ENCODE peak calls at places on chromosomes 11 and 22, in four cellular contexts. U is HepG2, E is WTC11, O is A549. Z is an unnamed sample.

GRCh38 chr11:75626692-75627536 is 41.9 kb downstream of the MAP6 start:
- DNase-seq in U (no peak), E (no peak), O (no peak), Z (no peak)

GRCh38 chr11:58575377-58576020 is at the start of gene LPXN:
- DNase-seq in U (no peak), E (no peak), O (no peak), Z (no peak)

GRCh38 chr11:45110562-45110961 is 35.9 kb upstream of the PRDM11 start:
- DNase-seq in U (peak), E (no peak), O (peak), Z (peak)

GRCh38 chr22:22463855-22464540 is 44.5 kb downstream of the ZNF280B start:
- DNase-seq in U (peak), E (peak), O (peak), Z (peak)

GRCh38 chr11:94650756-94651155 is 83.6 kb downstream of the PIWIL4 start:
- DNase-seq in U (no peak), E (no peak), O (no peak), Z (no peak)

GRCh38 chr11:35856756-35857155 is 87.1 kb upstream of the LDLRAD3 start:
- DNase-seq in U (no peak), E (no peak), O (no peak), Z (no peak)

GRCh38 chr11:46363031-46363407 is 15.8 kb downstream of the DGKZ start:
- DNase-seq in U (no peak), E (no peak), O (peak), Z (no peak)

GRCh38 chr11:13962562-13963168 is at the start of gene SPON1:
- DNase-seq in U (no peak), E (peak), O (no peak), Z (no peak)

GRCh38 chr11:111606986-111607385 is 4.7 kb downstream of the SIK2 start:
- DNase-seq in U (no peak), E (no peak), O (no peak), Z (no peak)

GRCh38 chr11:30527566-30527965 is 58.6 kb downstream of the MPPED2 start:
- DNase-seq in U (no peak), E (no peak), O (no peak), Z (no peak)

GRCh38 chr22:47294222-47294532 is 531.7 kb downstream of the TBC1D22A start:
- DNase-seq in U (no peak), E (no peak), O (peak), Z (no peak)

GRCh38 chr11:45503311-45503710 is 162.1 kb downstream of the CHST1 start:
- DNase-seq in U (no peak), E (no peak), O (no peak), Z (no peak)

GRCh38 chr11:59186130-59186594 is 14.2 kb downstream of the DTX4 start:
- DNase-seq in U (peak), E (peak), O (peak), Z (peak)

GRCh38 chr11:86524603-86525352 is 147.6 kb downstream of the ME3 start:
- DNase-seq in U (peak), E (no peak), O (peak), Z (no peak)

GRCh38 chr11:28195449-28195848 is 87.3 kb downstream of the METTL15 start:
- DNase-seq in U (no peak), E (no peak), O (no peak), Z (no peak)

GRCh38 chr11:66545701-66546367 is at the start of gene ZDHHC24:
- DNase-seq in U (peak), E (peak), O (peak), Z (peak)

GRCh38 chr22:46763051-46763705 is 728 bp downstream of the TBC1D22A start:
- DNase-seq in U (no peak), E (no peak), O (no peak), Z (peak)

GRCh38 chr22:46628756-46629155 is 8.6 kb downstream of the GRAMD4 start:
- DNase-seq in U (no peak), E (no peak), O (no peak), Z (no peak)

GRCh38 chr22:29550005-29550404 is 3.6 kb downstream of the THOC5 start:
- DNase-seq in U (no peak), E (no peak), O (no peak), Z (no peak)

GRCh38 chr11:30936476-30936875 is 350.3 kb upstream of the MPPED2 start:
- DNase-seq in U (no peak), E (no peak), O (no peak), Z (no peak)

GRCh38 chr11:111361874-111362273 is 17.2 kb downstream of the POU2AF1 start:
- DNase-seq in U (no peak), E (no peak), O (no peak), Z (no peak)

GRCh38 chr22:29330753-29331152 is 15.3 kb upstream of the RASL10A start:
- DNase-seq in U (no peak), E (no peak), O (no peak), Z (no peak)

GRCh38 chr11:12754582-12755250 is 80.5 kb downstream of the TEAD1 start:
- DNase-seq in U (no peak), E (no peak), O (no peak), Z (no peak)

GRCh38 chr11:91749231-91749630 is 475.4 kb upstream of the FAT3 start:
- DNase-seq in U (no peak), E (no peak), O (no peak), Z (no peak)

GRCh38 chr11:65330544-65330943 is 3.1 kb upstream of the DPF2 start:
- DNase-seq in U (no peak), E (no peak), O (no peak), Z (no peak)

GRCh38 chr22:22887621-22888503 is at the start of gene IGLL5:
- DNase-seq in U (no peak), E (no peak), O (no peak), Z (peak)

GRCh38 chr11:122897606-122898210 is 15.1 kb downstream of the JHY start:
- DNase-seq in U (no peak), E (no peak), O (no peak), Z (no peak)

GRCh38 chr11:24588075-24588474 is 91.2 kb downstream of the LUZP2 start:
- DNase-seq in U (no peak), E (no peak), O (no peak), Z (no peak)

GRCh38 chr11:43942651-43943356 is 367 bp downstream of the C11orf96 start:
- DNase-seq in U (no peak), E (peak), O (peak), Z (peak)

GRCh38 chr22:24133187-24133965 is 47.9 kb upstream of the SUSD2 start:
- DNase-seq in U (no peak), E (peak), O (peak), Z (no peak)

GRCh38 chr11:122984186-122985011 is 2.8 kb upstream of the BSX start:
- DNase-seq in U (no peak), E (peak), O (peak), Z (no peak)

GRCh38 chr22:20514658-20515406 is 7.4 kb downstream of the MED15 start:
- DNase-seq in U (no peak), E (no peak), O (peak), Z (no peak)

GRCh38 chr11:104653011-104653806 is 245.1 kb downstream of the CASP12 start:
- DNase-seq in U (no peak), E (no peak), O (no peak), Z (no peak)

GRCh38 chr22:46686221-46686872 is 51.7 kb downstream of the CERK start:
- DNase-seq in U (no peak), E (no peak), O (no peak), Z (no peak)

GRCh38 chr22:49198705-49199084 is 629.0 kb downstream of the BRD1 start:
- DNase-seq in U (no peak), E (no peak), O (no peak), Z (no peak)

GRCh38 chr11:65266210-65266609 is 4.4 kb downstream of the POLA2 start:
- DNase-seq in U (no peak), E (peak), O (no peak), Z (peak)

GRCh38 chr11:45927684-45928413 is 5.4 kb downstream of the LARGE2 start:
- DNase-seq in U (no peak), E (no peak), O (no peak), Z (no peak)

GRCh38 chr11:118012083-118012669 is 26.0 kb downstream of the IL10RA start:
- DNase-seq in U (no peak), E (no peak), O (no peak), Z (peak)

GRCh38 chr22:27298387-27299141 is 503.0 kb downstream of the MN1 start:
- DNase-seq in U (no peak), E (no peak), O (no peak), Z (no peak)

DNA sequence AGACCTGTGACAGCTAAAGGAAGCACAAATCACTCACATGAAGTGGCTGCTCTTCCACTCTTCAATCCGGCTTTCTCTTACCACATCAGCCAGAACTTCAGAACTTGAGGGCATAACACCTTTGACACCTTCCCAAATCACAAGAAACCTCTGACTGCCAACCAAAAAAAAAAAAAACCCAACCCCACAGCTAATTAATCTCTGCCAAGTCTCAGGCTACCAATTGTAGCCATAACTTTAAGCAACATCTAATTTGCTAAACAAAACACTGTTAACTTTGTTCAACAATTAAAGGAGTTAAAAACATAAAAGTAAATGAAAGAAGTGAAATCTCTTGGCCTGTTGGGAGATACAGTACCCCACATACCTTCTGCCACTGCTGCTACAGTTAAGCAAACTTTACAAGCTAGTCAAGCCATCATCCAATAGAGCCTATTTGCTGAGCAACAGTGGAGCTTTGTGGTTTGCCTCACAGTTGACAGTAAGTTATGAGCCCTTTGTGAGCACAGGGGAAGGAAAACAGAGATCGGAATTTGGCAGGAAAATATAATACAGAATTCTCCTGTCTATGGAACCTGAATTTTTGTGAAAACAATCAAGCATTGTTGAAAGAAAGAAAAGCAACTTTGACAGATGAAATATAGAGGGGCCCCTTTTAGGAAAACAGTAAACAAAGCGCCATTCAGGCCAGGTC is at the start of gene SOX6:
- DNase-seq in U (peak), E (no peak), O (no peak), Z (peak)
- TF ChIP-seq HMGXB4 in U (no peak), E (no peak), O (no peak), Z (no peak)

DNA sequence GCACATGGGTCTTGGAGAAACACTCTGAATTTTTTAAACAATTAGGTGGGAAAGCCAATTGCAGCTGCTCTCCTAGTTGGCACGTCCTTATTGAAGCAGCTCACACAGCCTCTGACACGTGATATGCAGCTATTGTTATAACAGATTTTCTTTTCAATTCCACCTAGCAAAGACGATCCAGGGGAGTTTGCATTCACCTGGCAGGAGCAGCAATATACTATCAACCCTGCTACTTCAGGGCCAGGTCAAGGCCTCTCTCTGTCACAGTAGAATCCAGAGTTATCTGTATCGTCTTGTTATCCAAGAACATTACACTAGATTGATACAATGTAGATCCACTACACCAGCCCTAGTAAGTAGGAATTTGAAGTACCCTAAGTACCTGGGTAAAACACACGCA is 8.3 kb downstream of the KRTAP5-11 start:
- DNase-seq in U (no peak), E (no peak), O (no peak), Z (no peak)
- TF ChIP-seq HMGXB4 in U (no peak), E (no peak), O (no peak), Z (no peak)

DNA sequence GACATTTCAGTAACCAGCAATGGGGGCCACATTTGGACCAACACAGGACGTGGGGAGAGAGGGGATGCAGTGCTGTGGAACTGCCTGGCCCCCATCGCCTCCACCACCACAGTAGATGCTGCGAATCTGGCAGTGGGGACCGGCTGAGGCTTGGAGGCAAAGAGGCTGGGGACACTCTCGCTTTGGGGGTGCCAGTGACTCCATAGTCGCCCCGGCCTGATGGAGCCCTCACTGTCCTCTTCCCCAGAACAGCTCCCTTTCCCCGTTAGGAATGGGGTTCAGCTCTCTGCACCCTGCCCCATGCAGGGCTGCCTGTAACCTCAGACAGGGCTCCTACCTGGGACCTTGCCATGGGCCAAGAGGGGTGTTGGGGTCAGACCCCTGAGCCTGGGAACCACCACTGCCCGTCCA is 1.8 kb upstream of the MUC2 start:
- DNase-seq in U (no peak), E (peak), O (no peak), Z (no peak)
- TF ChIP-seq HMGXB4 in U (no peak), E (no peak), O (no peak), Z (no peak)

GRCh38 chr11:62547691-62548281 is 1.2 kb upstream of the AHNAK start:
- DNase-seq in U (peak), E (no peak), O (peak), Z (no peak)

GRCh38 chr11:62546244-62546936 is at the start of gene AHNAK:
- DNase-seq in U (no peak), E (peak), O (peak), Z (peak)

GRCh38 chr11:62545437-62546243 is 966 bp downstream of the AHNAK start:
- DNase-seq in U (peak), E (peak), O (peak), Z (peak)

GRCh38 chr11:62546937-62547625 is 475 bp upstream of the AHNAK start:
- DNase-seq in U (no peak), E (peak), O (peak), Z (no peak)

GRCh38 chr11:62548545-62549335 is 2.1 kb upstream of the AHNAK start:
- DNase-seq in U (peak), E (no peak), O (peak), Z (peak)
- TF ChIP-seq HMGXB4 in U (peak), E (no peak), O (no peak), Z (no peak)

GRCh38 chr11:33474866-33475265 is 217.7 kb downstream of the HIPK3 start:
- DNase-seq in U (no peak), E (no peak), O (no peak), Z (no peak)

GRCh38 chr11:33479216-33479615 is 221.4 kb downstream of the C11orf91 start:
- DNase-seq in U (no peak), E (no peak), O (no peak), Z (no peak)

GRCh38 chr11:33476945-33477584 is 219.9 kb downstream of the HIPK3 start:
- DNase-seq in U (no peak), E (no peak), O (no peak), Z (no peak)

GRCh38 chr11:33478111-33478573 is 221.0 kb downstream of the HIPK3 start:
- DNase-seq in U (peak), E (no peak), O (no peak), Z (no peak)

GRCh38 chr11:33475999-33476398 is 218.8 kb downstream of the HIPK3 start:
- DNase-seq in U (peak), E (no peak), O (no peak), Z (no peak)
- TF ChIP-seq HMGXB4 in U (no peak), E (no peak), O (no peak), Z (no peak)

DNA sequence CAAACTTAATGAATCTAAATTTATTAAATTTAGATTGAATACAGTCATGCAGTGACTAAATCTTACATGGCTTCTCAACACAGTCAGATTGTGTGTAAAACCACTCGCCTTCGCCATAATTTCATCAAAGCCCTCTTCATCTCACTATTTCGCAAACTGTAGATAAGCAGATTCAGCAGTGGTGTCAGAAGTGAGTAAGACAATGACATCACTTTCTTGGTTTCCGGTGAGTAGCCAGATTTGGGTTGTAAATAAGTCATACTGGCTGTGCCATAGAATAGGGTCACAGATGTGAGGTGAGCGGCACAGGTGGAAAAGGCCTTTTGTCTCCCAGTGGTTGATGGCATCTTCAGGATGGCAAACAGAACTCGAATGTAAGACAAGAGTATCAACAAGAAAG is 3.4 kb downstream of the OR10A6 start:
- DNase-seq in U (no peak), E (no peak), O (no peak), Z (no peak)
- TF ChIP-seq HMGXB4 in U (no peak), E (no peak), O (no peak), Z (no peak)

DNA sequence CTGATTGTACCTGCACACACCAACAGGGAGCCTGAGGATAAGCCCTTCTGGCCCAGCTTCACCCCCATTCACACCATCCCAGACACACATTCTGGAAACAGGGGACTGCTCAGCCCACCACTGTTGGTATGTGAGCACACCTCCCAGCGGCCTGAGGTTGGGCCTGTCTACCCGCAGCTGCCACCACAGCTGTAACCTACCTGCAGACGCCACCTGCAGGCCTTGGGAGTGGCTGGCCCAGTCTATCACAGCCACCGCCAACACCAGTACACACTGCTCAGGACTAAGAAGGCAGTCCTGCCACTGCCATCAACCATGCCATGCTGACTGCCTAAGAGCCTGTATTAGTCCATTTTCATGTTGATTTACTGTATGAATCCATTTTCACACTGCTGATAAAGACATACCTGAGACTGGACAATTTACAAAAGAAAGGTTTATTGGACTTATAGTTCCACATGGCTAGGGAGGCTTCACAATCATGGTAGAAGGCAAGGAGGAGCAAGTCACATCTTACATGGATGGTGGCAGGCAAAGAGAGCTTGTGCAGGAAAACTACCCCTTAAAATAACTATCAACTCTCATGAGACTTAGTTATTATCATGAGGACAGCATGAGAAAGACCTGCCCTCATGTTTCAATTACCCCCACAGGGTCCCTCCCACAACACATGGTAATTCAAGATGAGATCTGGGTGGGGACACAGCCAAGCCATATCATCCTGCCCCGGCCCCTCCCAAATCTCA is 30.6 kb downstream of the RSF1 start:
- DNase-seq in U (no peak), E (peak), O (no peak), Z (no peak)
- TF ChIP-seq HMGXB4 in U (no peak), E (no peak), O (no peak), Z (no peak)

GRCh38 chr11:19995131-19995530 is 165.1 kb downstream of the DBX1 start:
- DNase-seq in U (peak), E (no peak), O (peak), Z (peak)

GRCh38 chr11:19989191-19989590 is 171.1 kb downstream of the DBX1 start:
- DNase-seq in U (no peak), E (no peak), O (no peak), Z (no peak)

GRCh38 chr11:19992998-19993397 is 167.3 kb downstream of the DBX1 start:
- DNase-seq in U (no peak), E (no peak), O (no peak), Z (no peak)

GRCh38 chr11:19994712-19995111 is 165.6 kb downstream of the DBX1 start:
- DNase-seq in U (no peak), E (no peak), O (no peak), Z (no peak)

GRCh38 chr11:19992162-19992561 is 168.1 kb downstream of the DBX1 start:
- DNase-seq in U (no peak), E (no peak), O (no peak), Z (no peak)
- TF ChIP-seq HMGXB4 in U (no peak), E (no peak), O (no peak), Z (no peak)

Z was measured in K562.